ENCODE peak calls at places on chromosomes 5 and 9, in eight cellular contexts. One of them, this sample, is unnamed.

GRCh38 chr9:109013678-109014145 is 413 bp upstream of the CTNNAL1 start:
- DNase-seq in nephron progenitor cell: no peak
- DNase-seq in lung: no peak
- DNase-seq in ovary: no peak
- DNase-seq in A549: no peak
- DNase-seq in Peyer's patch: no peak
- DNase-seq in lower leg skin: no peak
- DNase-seq in GM23338: no peak
- DNase-seq in this sample: no peak

GRCh38 chr5:32949571-32949970 is 238.4 kb downstream of the NPR3 start:
- DNase-seq in Peyer's patch: no peak
- DNase-seq in lower leg skin: no peak
- DNase-seq in lung: no peak
- DNase-seq in nephron progenitor cell: no peak
- DNase-seq in A549: no peak
- DNase-seq in GM23338: no peak
- DNase-seq in ovary: no peak
- DNase-seq in this sample: peak; percentile 57

GRCh38 chr9:137813167-137813566 is 64.4 kb upstream of the CACNA1B start:
- DNase-seq in lung: no peak
- DNase-seq in nephron progenitor cell: no peak
- DNase-seq in Peyer's patch: no peak
- DNase-seq in A549: no peak
- DNase-seq in GM23338: no peak
- DNase-seq in lower leg skin: no peak
- DNase-seq in ovary: no peak
- DNase-seq in this sample: no peak

GRCh38 chr5:171127314-171127713 is 181.7 kb upstream of the TLX3 start:
- DNase-seq in ovary: no peak
- DNase-seq in lung: no peak
- DNase-seq in nephron progenitor cell: no peak
- DNase-seq in A549: no peak
- DNase-seq in lower leg skin: no peak
- DNase-seq in GM23338: no peak
- DNase-seq in Peyer's patch: no peak
- DNase-seq in this sample: no peak

GRCh38 chr9:32698706-32699277 is 63.3 kb upstream of the TAF1L start:
- DNase-seq in nephron progenitor cell: no peak
- DNase-seq in A549: no peak
- DNase-seq in GM23338: no peak
- DNase-seq in lower leg skin: no peak
- DNase-seq in Peyer's patch: no peak
- DNase-seq in ovary: no peak
- DNase-seq in lung: no peak
- DNase-seq in this sample: peak; percentile 52

GRCh38 chr5:147669113-147669869 is 113.2 kb downstream of the JAKMIP2 start:
- DNase-seq in GM23338: no peak
- DNase-seq in ovary: no peak
- DNase-seq in A549: no peak
- DNase-seq in lung: no peak
- DNase-seq in Peyer's patch: no peak
- DNase-seq in nephron progenitor cell: no peak
- DNase-seq in lower leg skin: no peak
- DNase-seq in this sample: no peak

GRCh38 chr5:137641148-137641547 is 94.7 kb downstream of the KLHL3 start:
- DNase-seq in nephron progenitor cell: no peak
- DNase-seq in ovary: no peak
- DNase-seq in lung: no peak
- DNase-seq in GM23338: no peak
- DNase-seq in A549: no peak
- DNase-seq in Peyer's patch: no peak
- DNase-seq in lower leg skin: no peak
- DNase-seq in this sample: peak; percentile 54

GRCh38 chr5:191036-191948 is at the start of gene LRRC14B:
- DNase-seq in lung: no peak
- DNase-seq in lower leg skin: no peak
- DNase-seq in A549: no peak
- DNase-seq in Peyer's patch: no peak
- DNase-seq in GM23338: no peak
- DNase-seq in ovary: peak; percentile 56
- DNase-seq in nephron progenitor cell: no peak
- DNase-seq in this sample: no peak

GRCh38 chr9:123346026-123346425 is 10.0 kb upstream of the CRB2 start:
- DNase-seq in nephron progenitor cell: no peak
- DNase-seq in Peyer's patch: no peak
- DNase-seq in lower leg skin: no peak
- DNase-seq in lung: no peak
- DNase-seq in ovary: no peak
- DNase-seq in GM23338: no peak
- DNase-seq in A549: no peak
- DNase-seq in this sample: no peak

GRCh38 chr9:132651259-132651658 is 18.5 kb downstream of the DDX31 start:
- DNase-seq in ovary: no peak
- DNase-seq in lower leg skin: no peak
- DNase-seq in A549: peak; percentile 31
- DNase-seq in nephron progenitor cell: no peak
- DNase-seq in Peyer's patch: no peak
- DNase-seq in GM23338: no peak
- DNase-seq in lung: no peak
- DNase-seq in this sample: peak; percentile 65

GRCh38 chr9:115115117-115115880 is 2.7 kb downstream of the TNC start:
- DNase-seq in A549: no peak
- DNase-seq in lower leg skin: no peak
- DNase-seq in nephron progenitor cell: no peak
- DNase-seq in Peyer's patch: no peak
- DNase-seq in ovary: no peak
- DNase-seq in GM23338: no peak
- DNase-seq in lung: no peak
- DNase-seq in this sample: peak; percentile 67

GRCh38 chr5:42952575-42952974 is 87.5 kb downstream of the ANXA2R start:
- DNase-seq in lung: no peak
- DNase-seq in Peyer's patch: no peak
- DNase-seq in GM23338: no peak
- DNase-seq in A549: no peak
- DNase-seq in nephron progenitor cell: no peak
- DNase-seq in ovary: no peak
- DNase-seq in lower leg skin: no peak
- DNase-seq in this sample: no peak

GRCh38 chr9:18480649-18481048 is 6.7 kb downstream of the ADAMTSL1 start:
- DNase-seq in Peyer's patch: no peak
- DNase-seq in ovary: no peak
- DNase-seq in lower leg skin: no peak
- DNase-seq in A549: no peak
- DNase-seq in nephron progenitor cell: no peak
- DNase-seq in lung: no peak
- DNase-seq in GM23338: no peak
- DNase-seq in this sample: no peak

GRCh38 chr5:78995521-78995920 is 10.4 kb upstream of the ARSB start:
- DNase-seq in lower leg skin: no peak
- DNase-seq in Peyer's patch: no peak
- DNase-seq in ovary: no peak
- DNase-seq in nephron progenitor cell: no peak
- DNase-seq in lung: no peak
- DNase-seq in GM23338: no peak
- DNase-seq in A549: no peak
- DNase-seq in this sample: no peak

GRCh38 chr5:1505506-1506241 is 18.1 kb downstream of the LPCAT1 start:
- DNase-seq in GM23338: peak; percentile 48
- DNase-seq in A549: no peak
- DNase-seq in lung: no peak
- DNase-seq in nephron progenitor cell: no peak
- DNase-seq in Peyer's patch: no peak
- DNase-seq in lower leg skin: no peak
- DNase-seq in ovary: no peak
- DNase-seq in this sample: no peak

GRCh38 chr5:81853005-81853357 is 102.1 kb upstream of the SSBP2 start:
- DNase-seq in lower leg skin: no peak
- DNase-seq in Peyer's patch: no peak
- DNase-seq in nephron progenitor cell: no peak
- DNase-seq in GM23338: no peak
- DNase-seq in A549: no peak
- DNase-seq in lung: no peak
- DNase-seq in ovary: no peak
- DNase-seq in this sample: no peak

GRCh38 chr5:81854485-81854884 is 103.6 kb upstream of the SSBP2 start:
- DNase-seq in Peyer's patch: no peak
- DNase-seq in nephron progenitor cell: no peak
- DNase-seq in lower leg skin: no peak
- DNase-seq in GM23338: no peak
- DNase-seq in A549: no peak
- DNase-seq in lung: no peak
- DNase-seq in ovary: no peak
- DNase-seq in this sample: no peak

GRCh38 chr5:81854915-81855314 is 104.0 kb upstream of the SSBP2 start:
- DNase-seq in Peyer's patch: no peak
- DNase-seq in ovary: no peak
- DNase-seq in GM23338: no peak
- DNase-seq in A549: no peak
- DNase-seq in lung: no peak
- DNase-seq in nephron progenitor cell: no peak
- DNase-seq in lower leg skin: no peak
- DNase-seq in this sample: peak; percentile 15

GRCh38 chr5:81855576-81855975 is 104.7 kb upstream of the SSBP2 start:
- DNase-seq in Peyer's patch: no peak
- DNase-seq in lung: no peak
- DNase-seq in GM23338: no peak
- DNase-seq in A549: no peak
- DNase-seq in ovary: no peak
- DNase-seq in nephron progenitor cell: no peak
- DNase-seq in lower leg skin: no peak
- DNase-seq in this sample: peak; percentile 54

GRCh38 chr5:81856948-81857928 is 106.3 kb upstream of the SSBP2 start:
- DNase-seq in A549: peak; percentile 39
- DNase-seq in lung: peak; percentile 74
- DNase-seq in nephron progenitor cell: no peak
- DNase-seq in GM23338: peak; percentile 69
- DNase-seq in lower leg skin: peak; percentile 60
- DNase-seq in Peyer's patch: no peak
- DNase-seq in ovary: peak; percentile 44
- DNase-seq in this sample: peak; percentile 40
- TF ChIP-seq CTCF in A549: peak; percentile 21
- TF ChIP-seq CTCF in lung: no peak
- TF ChIP-seq CTCF in nephron progenitor cell: peak; percentile 7
- TF ChIP-seq CTCF in GM23338: peak; percentile 68
- TF ChIP-seq CTCF in lower leg skin: no peak
- TF ChIP-seq CTCF in Peyer's patch: peak; percentile 29
- TF ChIP-seq CTCF in ovary: no peak
- TF ChIP-seq CTCF in this sample: peak; percentile 51

GRCh38 chr5:141234109-141234508 is 11.0 kb downstream of the PCDHB14 start:
- DNase-seq in ovary: no peak
- DNase-seq in A549: no peak
- DNase-seq in lung: no peak
- DNase-seq in Peyer's patch: no peak
- DNase-seq in lower leg skin: no peak
- DNase-seq in nephron progenitor cell: no peak
- DNase-seq in GM23338: peak; percentile 76
- DNase-seq in this sample: peak; percentile 2
- TF ChIP-seq CTCF in ovary: peak; percentile 15
- TF ChIP-seq CTCF in A549: no peak
- TF ChIP-seq CTCF in lung: no peak
- TF ChIP-seq CTCF in Peyer's patch: no peak
- TF ChIP-seq CTCF in lower leg skin: no peak
- TF ChIP-seq CTCF in nephron progenitor cell: no peak
- TF ChIP-seq CTCF in GM23338: peak; percentile 81
- TF ChIP-seq CTCF in this sample: peak; percentile 3

GRCh38 chr5:10723519-10723918 is 37.5 kb downstream of the DAP start:
- DNase-seq in Peyer's patch: no peak
- DNase-seq in GM23338: no peak
- DNase-seq in ovary: no peak
- DNase-seq in lung: no peak
- DNase-seq in lower leg skin: no peak
- DNase-seq in A549: no peak
- DNase-seq in nephron progenitor cell: no peak
- DNase-seq in this sample: no peak

GRCh38 chr5:10725636-10726035 is 35.4 kb downstream of the DAP start:
- DNase-seq in nephron progenitor cell: no peak
- DNase-seq in lower leg skin: no peak
- DNase-seq in ovary: no peak
- DNase-seq in GM23338: no peak
- DNase-seq in Peyer's patch: no peak
- DNase-seq in A549: no peak
- DNase-seq in lung: no peak
- DNase-seq in this sample: no peak

GRCh38 chr5:10726913-10727517 is 34.0 kb downstream of the DAP start:
- DNase-seq in Peyer's patch: peak; percentile 34
- DNase-seq in A549: no peak
- DNase-seq in lower leg skin: no peak
- DNase-seq in lung: no peak
- DNase-seq in GM23338: no peak
- DNase-seq in nephron progenitor cell: no peak
- DNase-seq in ovary: no peak
- DNase-seq in this sample: no peak

GRCh38 chr5:10726179-10726912 is 34.7 kb downstream of the DAP start:
- DNase-seq in ovary: no peak
- DNase-seq in A549: no peak
- DNase-seq in GM23338: no peak
- DNase-seq in Peyer's patch: no peak
- DNase-seq in nephron progenitor cell: no peak
- DNase-seq in lower leg skin: no peak
- DNase-seq in lung: no peak
- DNase-seq in this sample: no peak

GRCh38 chr5:10724799-10725507 is 36.1 kb downstream of the DAP start:
- DNase-seq in lower leg skin: no peak
- DNase-seq in Peyer's patch: no peak
- DNase-seq in A549: peak; percentile 83
- DNase-seq in lung: no peak
- DNase-seq in ovary: no peak
- DNase-seq in nephron progenitor cell: no peak
- DNase-seq in GM23338: peak; percentile 54
- DNase-seq in this sample: peak; percentile 68
- TF ChIP-seq CTCF in lower leg skin: no peak
- TF ChIP-seq CTCF in Peyer's patch: peak; percentile 4
- TF ChIP-seq CTCF in A549: peak; percentile 55
- TF ChIP-seq CTCF in lung: no peak
- TF ChIP-seq CTCF in ovary: no peak
- TF ChIP-seq CTCF in nephron progenitor cell: no peak
- TF ChIP-seq CTCF in GM23338: peak; percentile 40
- TF ChIP-seq CTCF in this sample: no peak

DNA sequence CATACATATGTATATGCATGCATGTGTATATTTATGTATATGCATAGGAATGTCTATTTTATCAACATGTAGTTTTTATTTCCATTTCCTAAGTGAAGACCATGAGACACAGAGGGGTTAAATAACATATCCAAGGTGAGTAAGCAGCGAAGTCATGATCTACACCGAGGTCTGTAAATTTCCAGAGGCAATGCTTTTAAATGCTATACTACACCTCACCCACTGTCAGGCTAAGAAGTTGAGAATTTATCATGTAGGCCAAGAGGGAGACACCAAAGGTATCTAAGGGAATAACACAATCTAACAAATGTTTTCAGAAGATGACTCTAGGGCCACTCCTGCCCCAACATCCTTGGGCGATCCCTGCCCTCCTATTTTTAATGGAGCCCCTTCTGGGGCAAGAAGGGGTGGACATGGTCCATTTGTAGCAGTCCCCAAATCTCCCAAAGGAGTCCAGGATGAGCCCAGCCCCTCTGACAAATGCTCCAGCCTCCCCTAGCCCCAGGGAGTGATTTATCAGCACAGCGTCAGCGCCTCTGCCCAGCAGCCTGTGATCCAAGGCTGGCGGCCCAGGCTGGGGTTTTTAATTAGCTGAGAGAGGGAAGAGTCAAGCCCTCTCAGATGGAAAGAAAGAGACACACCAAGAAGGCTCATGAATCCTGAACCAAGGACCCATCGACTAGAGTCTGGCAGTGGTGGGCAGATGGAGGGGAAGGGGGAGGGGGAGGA is 339.9 kb downstream of the ASTN2 start:
- DNase-seq in ovary: no peak
- DNase-seq in Peyer's patch: no peak
- DNase-seq in nephron progenitor cell: peak; percentile 77
- DNase-seq in A549: no peak
- DNase-seq in lung: no peak
- DNase-seq in lower leg skin: no peak
- DNase-seq in GM23338: no peak
- DNase-seq in this sample: peak; percentile 8
- TF ChIP-seq CTCF in ovary: no peak
- TF ChIP-seq CTCF in Peyer's patch: no peak
- TF ChIP-seq CTCF in nephron progenitor cell: no peak
- TF ChIP-seq CTCF in A549: no peak
- TF ChIP-seq CTCF in lung: no peak
- TF ChIP-seq CTCF in lower leg skin: no peak
- TF ChIP-seq CTCF in GM23338: no peak
- TF ChIP-seq CTCF in this sample: no peak

This sample was measured in epithelial cell of esophagus.